ENCODE peak calls at places on chromosomes 4 and X, in five cellular contexts. Y, K, X, P and V are unnamed samples.

GRCh38 chrX:126900937-126901336 is 81.4 kb downstream of the PRR32 start:
- DNase-seq in Y (no peak), K (no peak), X (no peak), P (no peak), V (no peak)

GRCh38 chr4:78704981-78705757 is 71.0 kb upstream of the BMP2K start:
- DNase-seq in Y (no peak), K (no peak), X (no peak), P (peak), V (no peak)

GRCh38 chr4:95155759-95156451 is 392.9 kb downstream of the UNC5C start:
- DNase-seq in Y (no peak), K (no peak), X (peak), P (peak), V (peak)

GRCh38 chr4:4658051-4658450 is 116.2 kb upstream of the STX18 start:
- DNase-seq in Y (peak), K (no peak), X (no peak), P (peak), V (no peak)

GRCh38 chr4:89447543-89447942 is 139.9 kb upstream of the GPRIN3 start:
- DNase-seq in Y (no peak), K (no peak), X (no peak), P (no peak), V (no peak)

GRCh38 chrX:110341189-110342035 is 17.2 kb upstream of the RTL9 start:
- DNase-seq in Y (no peak), K (peak), X (peak), P (peak), V (no peak)

GRCh38 chrX:40108959-40109287 is 11.2 kb upstream of the BCOR start:
- DNase-seq in Y (no peak), K (peak), X (peak), P (peak), V (peak)

GRCh38 chrX:151151668-151152267 is 24.6 kb upstream of the GPR50 start:
- DNase-seq in Y (peak), K (peak), X (peak), P (peak), V (peak)

GRCh38 chr4:120066182-120066524 is 495 bp downstream of the MAD2L1 start:
- DNase-seq in Y (no peak), K (peak), X (peak), P (no peak), V (peak)

GRCh38 chr4:165874072-165874798 is 1.2 kb downstream of the TLL1 start:
- DNase-seq in Y (no peak), K (no peak), X (no peak), P (no peak), V (peak)

GRCh38 chr4:76301068-76301774 is 5.3 kb upstream of the STBD1 start:
- DNase-seq in Y (no peak), K (peak), X (peak), P (peak), V (peak)

GRCh38 chrX:132491191-132491590 is 2.4 kb upstream of the MBNL3 start:
- DNase-seq in Y (peak), K (peak), X (peak), P (peak), V (no peak)

GRCh38 chrX:1124531-1124930 is 87.9 kb downstream of the CRLF2 start:
- DNase-seq in Y (no peak), K (no peak), X (no peak), P (no peak), V (no peak)

GRCh38 chrX:107629533-107629909 is 1.2 kb downstream of the PRPS1 start:
- DNase-seq in Y (no peak), K (peak), X (peak), P (peak), V (no peak)

GRCh38 chr4:45580306-45580705 is 543.5 kb downstream of the GABRG1 start:
- DNase-seq in Y (no peak), K (no peak), X (no peak), P (no peak), V (no peak)

GRCh38 chrX:47621851-47622250 is 2.2 kb upstream of the SYN1 start:
- DNase-seq in Y (no peak), K (no peak), X (no peak), P (no peak), V (no peak)

GRCh38 chr4:159979351-159979750 is 876.5 kb downstream of the RAPGEF2 start:
- DNase-seq in Y (no peak), K (no peak), X (no peak), P (no peak), V (no peak)

GRCh38 chr4:145716200-145716599 is 36.3 kb downstream of the C4orf51 start:
- DNase-seq in Y (no peak), K (no peak), X (no peak), P (no peak), V (no peak)

GRCh38 chrX:136667446-136668168 is 19.6 kb downstream of the CD40LG start:
- DNase-seq in Y (no peak), K (no peak), X (no peak), P (no peak), V (no peak)

GRCh38 chr4:116547632-116548031 is 537.7 kb downstream of the TRAM1L1 start:
- DNase-seq in Y (no peak), K (no peak), X (no peak), P (no peak), V (no peak)

GRCh38 chrX:21524008-21524407 is 134.1 kb downstream of the KLHL34 start:
- DNase-seq in Y (no peak), K (no peak), X (no peak), P (no peak), V (no peak)

GRCh38 chr4:111323916-111324315 is 701.0 kb upstream of the PITX2 start:
- DNase-seq in Y (no peak), K (no peak), X (no peak), P (no peak), V (no peak)

GRCh38 chr4:10088135-10089010 is 28.2 kb downstream of the WDR1 start:
- DNase-seq in Y (no peak), K (no peak), X (no peak), P (no peak), V (no peak)

GRCh38 chr4:5895287-5895686 is 2.4 kb upstream of the CRMP1 start:
- DNase-seq in Y (no peak), K (no peak), X (no peak), P (no peak), V (no peak)

GRCh38 chrX:150841466-150842197 is 56.8 kb downstream of the CD99L2 start:
- DNase-seq in Y (no peak), K (no peak), X (no peak), P (peak), V (no peak)

GRCh38 chrX:112852850-112853249 is 12.2 kb upstream of the AMOT start:
- DNase-seq in Y (no peak), K (no peak), X (no peak), P (no peak), V (no peak)

GRCh38 chr4:23943478-23943877 is 53.6 kb upstream of the PPARGC1A start:
- DNase-seq in Y (no peak), K (no peak), X (no peak), P (no peak), V (no peak)

GRCh38 chrX:122269243-122269781 is 914.8 kb upstream of the GRIA3 start:
- DNase-seq in Y (no peak), K (no peak), X (no peak), P (no peak), V (no peak)

DNA sequence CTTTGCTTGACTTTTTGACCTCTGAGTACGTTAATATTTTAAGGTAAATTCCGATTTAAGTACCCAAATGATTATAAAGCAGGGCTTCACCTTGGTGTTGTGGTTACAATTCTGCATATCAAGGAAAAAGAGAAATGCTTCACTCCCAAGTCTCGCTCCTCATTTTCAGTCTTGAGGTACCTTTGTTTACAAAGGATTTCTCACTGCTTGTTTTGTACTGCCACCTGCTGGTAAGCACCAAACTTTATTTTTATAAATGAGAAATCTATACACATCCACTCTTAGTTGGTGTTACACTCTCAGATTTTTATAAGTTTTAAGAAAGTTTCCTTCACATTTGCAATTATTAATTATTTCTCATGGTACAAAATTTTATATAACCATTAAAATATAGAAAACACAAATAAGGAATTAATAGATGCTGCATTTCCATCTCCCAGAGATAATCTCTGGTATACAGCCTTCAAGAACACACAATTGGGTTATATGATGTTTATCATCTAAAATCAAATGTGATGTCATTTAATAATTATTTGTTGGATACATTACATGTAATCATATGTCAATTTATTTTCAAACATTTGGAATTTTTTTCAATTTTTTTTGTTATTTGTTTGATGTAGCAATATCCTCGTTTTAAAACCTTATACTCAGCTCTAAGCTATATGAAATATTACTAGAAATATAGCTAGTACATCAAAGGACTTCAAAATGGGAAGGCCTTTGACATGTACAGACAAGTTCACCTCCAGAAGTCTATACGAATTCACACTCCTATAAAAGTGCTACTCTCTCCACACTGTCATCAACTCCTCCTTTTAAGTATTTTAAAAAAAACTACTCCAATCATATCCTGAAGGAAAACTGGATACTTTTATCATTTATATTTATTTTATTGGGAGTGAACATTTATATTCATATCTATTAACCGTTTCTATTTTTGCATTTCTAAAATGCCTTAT is 179.9 kb downstream of the KCNIP4 start:
- DNase-seq in Y (no peak), K (peak), X (peak), P (peak), V (peak)
- TF ChIP-seq CTCF in Y (peak), K (peak), X (peak), P (peak), V (peak)

GRCh38 chr4:22434895-22435294 is 81.0 kb downstream of the ADGRA3 start:
- DNase-seq in Y (no peak), K (peak), X (peak), P (peak), V (no peak)
- TF ChIP-seq CTCF in Y (no peak), K (no peak), X (peak), P (peak), V (peak)

DNA sequence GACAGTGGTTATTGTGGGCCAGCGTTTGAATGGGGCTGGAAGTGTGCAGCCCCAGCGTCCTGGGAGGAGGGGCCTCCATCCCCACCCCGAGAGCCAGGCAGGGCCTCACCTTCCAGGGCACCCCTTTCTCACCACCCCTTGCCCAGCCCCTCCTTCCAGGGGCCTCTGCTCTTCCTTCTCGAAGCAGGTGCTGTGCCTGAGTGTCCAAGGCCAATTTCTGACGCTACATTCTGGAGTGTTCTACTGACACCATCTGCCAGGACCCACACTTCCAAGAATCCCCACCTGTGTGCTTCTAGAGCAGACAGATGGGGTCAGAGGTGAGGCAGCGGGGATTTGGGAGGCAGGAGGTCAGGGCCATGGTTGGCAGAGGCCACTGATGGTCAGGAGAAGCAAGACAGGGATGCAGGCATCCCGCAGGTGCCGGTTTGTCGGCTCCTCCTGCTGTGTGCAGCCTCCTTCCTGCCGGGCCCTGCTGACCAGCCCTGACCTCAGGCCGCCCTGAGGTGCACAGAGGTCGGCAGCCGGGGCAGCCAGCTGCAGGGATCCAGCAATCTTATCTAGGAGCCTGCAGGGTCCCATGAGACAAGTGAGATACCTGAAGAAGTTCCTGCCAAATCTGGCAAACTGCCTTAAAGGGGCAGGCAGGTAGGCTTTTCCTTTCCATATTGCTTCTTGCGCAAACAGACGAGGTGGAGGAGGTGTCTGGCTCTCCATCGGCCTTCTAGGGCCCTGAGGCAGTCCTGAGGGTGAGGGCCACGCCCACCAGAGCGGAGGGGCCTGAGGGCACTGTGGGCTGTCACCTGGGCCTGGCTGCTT is 18.8 kb downstream of the MSANTD1 start:
- DNase-seq in Y (no peak), K (no peak), X (no peak), P (no peak), V (peak)
- TF ChIP-seq CTCF in Y (no peak), K (no peak), X (no peak), P (no peak), V (no peak)

DNA sequence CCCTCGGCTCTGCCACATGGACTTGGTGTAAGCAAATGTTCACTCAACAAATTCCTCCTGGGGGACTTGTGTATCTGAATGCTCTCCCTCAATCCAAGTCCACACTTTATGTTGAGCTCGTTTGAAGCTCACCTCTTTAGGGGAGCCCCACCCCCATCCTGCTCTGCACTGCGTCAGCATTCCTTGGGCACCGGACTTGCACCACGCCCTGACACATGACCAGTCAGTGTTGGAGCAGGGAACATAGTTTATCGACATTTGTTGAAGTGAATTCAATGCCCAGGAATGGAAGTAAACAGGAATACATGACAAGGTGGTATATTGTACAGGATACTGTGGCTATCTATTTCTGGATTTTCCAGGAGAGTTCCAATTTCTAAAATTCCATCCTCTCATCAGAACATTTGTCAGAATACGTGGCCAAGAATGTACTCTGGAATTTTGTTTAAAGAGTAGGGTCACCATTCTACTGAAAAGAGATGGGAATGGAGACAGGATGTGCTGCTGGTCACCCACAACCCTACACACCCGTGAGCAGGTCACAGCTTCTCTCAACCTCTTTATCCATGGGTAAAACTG is 59.9 kb upstream of the LNX1 start:
- DNase-seq in Y (no peak), K (no peak), X (no peak), P (no peak), V (no peak)
- TF ChIP-seq CTCF in Y (no peak), K (no peak), X (no peak), P (no peak), V (no peak)